ENCODE peak calls at places on chromosomes 2 and 18, in four cellular contexts. L, W, O and T are unnamed samples.

GRCh38 chr2:17621781-17622180 is 81.3 kb downstream of the VSNL1 start:
- DNase-seq in O (no peak), L (peak; percentile 77), W (peak; percentile 16), T (no peak)

GRCh38 chr2:199861116-199861774 is 10.3 kb upstream of the FTCDNL1 start:
- DNase-seq in W (peak; percentile 27), L (peak; percentile 48), O (no peak), T (peak; percentile 15)

GRCh38 chr18:12420831-12421421 is 13.2 kb downstream of the PRELID3A start:
- DNase-seq in O (no peak), L (no peak), W (no peak), T (no peak)

GRCh38 chr18:40469851-40470250 is 1485.2 kb upstream of the PIK3C3 start:
- DNase-seq in L (no peak), W (no peak), O (no peak), T (no peak)

GRCh38 chr2:33104052-33104623 is 157.4 kb downstream of the LTBP1 start:
- DNase-seq in O (no peak), L (peak; percentile 53), W (peak; percentile 57), T (peak; percentile 39)

GRCh38 chr2:126890136-126890961 is 8.3 kb upstream of the TEX51 start:
- DNase-seq in L (no peak), O (no peak), W (no peak), T (no peak)

GRCh38 chr18:61870151-61870550 is 22.7 kb downstream of the RNF152 start:
- DNase-seq in L (no peak), W (no peak), O (no peak), T (peak; percentile 11)

GRCh38 chr2:132849118-132849517 is 179.1 kb upstream of the LYPD1 start:
- DNase-seq in W (no peak), O (no peak), L (no peak), T (no peak)

GRCh38 chr2:235485362-235485761 is 8.5 kb upstream of the AGAP1 start:
- DNase-seq in O (no peak), W (no peak), L (no peak), T (no peak)

GRCh38 chr2:29228276-29228675 is 113.1 kb downstream of the CLIP4 start:
- DNase-seq in L (peak; percentile 37), O (no peak), W (no peak), T (peak; percentile 41)

GRCh38 chr2:69159988-69160387 is 147.0 kb downstream of the ANTXR1 start:
- DNase-seq in O (no peak), L (peak; percentile 70), W (peak; percentile 44), T (no peak)
- TF ChIP-seq CTCF in O (no peak), L (peak; percentile 63), W (no peak), T (no peak)

GRCh38 chr18:11160303-11160702 is 10.9 kb upstream of the PIEZO2 start:
- DNase-seq in L (no peak), W (no peak), O (no peak), T (no peak)
- TF ChIP-seq CTCF in L (no peak), W (no peak), O (no peak), T (no peak)

DNA sequence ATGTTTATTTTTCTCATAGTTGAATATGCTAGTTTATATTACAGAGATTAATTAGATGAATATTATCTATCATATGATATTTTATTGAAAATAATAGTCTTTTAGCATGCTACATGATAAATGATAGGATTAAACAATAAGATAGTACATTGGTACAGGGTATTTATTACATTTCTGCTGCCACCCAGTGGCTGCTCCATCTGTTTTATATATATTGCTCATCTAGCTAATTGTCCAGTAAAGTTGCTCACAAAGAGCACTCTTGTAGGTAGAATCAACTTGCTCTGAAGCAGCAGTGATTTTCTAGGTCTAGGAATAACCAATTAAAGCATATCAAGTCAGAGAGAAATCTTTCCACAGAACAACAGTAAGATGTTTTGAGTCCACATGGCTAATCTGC is 183.3 kb downstream of the ASXL3 start:
- DNase-seq in O (no peak), L (peak; percentile 45), W (peak; percentile 4), T (no peak)
- TF ChIP-seq CTCF in O (peak; percentile 28), L (peak; percentile 23), W (peak; percentile 19), T (peak; percentile 35)

GRCh38 chr18:63890950-63891304 is 3.4 kb downstream of the SERPINB2 start:
- DNase-seq in L (peak; percentile 42), O (no peak), W (peak; percentile 38), T (peak; percentile 57)
- TF ChIP-seq CTCF in L (no peak), O (no peak), W (peak; percentile 36), T (peak; percentile 73)

DNA sequence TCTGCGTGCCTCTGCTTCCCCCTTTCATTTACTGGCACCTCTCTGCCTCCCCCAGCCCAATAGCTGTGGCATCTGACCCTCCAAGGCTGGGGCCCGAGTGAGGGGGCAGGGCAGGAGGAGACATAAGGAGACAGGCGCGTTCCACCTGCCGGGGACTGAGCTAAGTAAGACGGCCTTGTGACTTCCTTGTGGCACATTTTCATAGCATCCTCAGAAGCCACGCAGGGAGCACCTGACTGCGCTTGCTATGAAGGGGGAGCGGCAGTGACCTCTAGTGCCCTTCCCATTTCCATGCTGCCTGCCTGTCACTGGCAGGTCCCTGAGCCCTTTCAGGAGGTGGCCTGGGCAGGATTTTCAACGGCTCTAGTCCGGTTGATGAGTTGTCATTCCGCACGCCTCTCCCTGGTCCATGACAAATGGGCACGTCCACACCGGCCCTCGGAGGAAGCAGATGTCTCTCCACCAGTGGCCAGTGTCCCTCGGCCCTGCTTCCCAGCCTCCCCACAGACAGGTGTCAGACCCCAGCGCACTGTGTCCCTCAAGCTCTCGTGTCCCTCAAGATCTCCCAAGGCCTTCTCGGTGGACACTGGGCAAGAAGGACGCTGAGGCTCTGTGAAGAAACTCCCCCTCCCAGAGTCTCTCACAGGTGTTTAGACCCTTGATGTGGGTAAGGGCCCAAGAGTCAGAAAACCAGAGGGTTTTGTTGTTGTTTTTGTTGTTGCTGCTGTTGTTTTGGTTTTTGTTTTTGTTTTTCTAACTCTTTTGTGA is 42.7 kb downstream of the CYP26B1 start:
- DNase-seq in W (no peak), L (no peak), O (no peak), T (no peak)
- TF ChIP-seq CTCF in W (no peak), L (no peak), O (no peak), T (no peak)

GRCh38 chr2:11121823-11122155 is 33.5 kb upstream of the SLC66A3 start:
- DNase-seq in O (no peak), L (no peak), W (no peak), T (no peak)

GRCh38 chr2:11123001-11123809 is 32.1 kb upstream of the SLC66A3 start:
- DNase-seq in L (no peak), O (no peak), W (no peak), T (no peak)

GRCh38 chr2:11123856-11124759 is 31.2 kb upstream of the SLC66A3 start:
- DNase-seq in O (peak; percentile 65), W (peak; percentile 77), L (peak; percentile 47), T (peak; percentile 41)

GRCh38 chr2:11122380-11122779 is 32.9 kb upstream of the SLC66A3 start:
- DNase-seq in O (no peak), L (peak; percentile 49), W (no peak), T (no peak)

GRCh38 chr2:11124760-11125068 is 30.6 kb upstream of the SLC66A3 start:
- DNase-seq in L (no peak), W (no peak), O (no peak), T (no peak)
- TF ChIP-seq CTCF in L (no peak), W (no peak), O (no peak), T (peak; percentile 61)

GRCh38 chr18:63741769-63742168 is 33.4 kb upstream of the SERPINB7 start:
- DNase-seq in O (no peak), L (peak; percentile 56), W (peak; percentile 55), T (peak; percentile 76)
- TF ChIP-seq CTCF in O (no peak), L (peak; percentile 55), W (peak; percentile 22), T (peak; percentile 84)

GRCh38 chr18:6401687-6402086 is 13.0 kb downstream of the L3MBTL4 start:
- DNase-seq in L (no peak), O (no peak), W (no peak), T (no peak)
- TF ChIP-seq CTCF in L (no peak), O (no peak), W (no peak), T (no peak)

GRCh38 chr2:96536445-96537065 is at the start of gene ARID5A:
- DNase-seq in L (peak; percentile 67), W (peak; percentile 84), O (peak; percentile 97), T (peak; percentile 70)
- TF ChIP-seq CTCF in L (no peak), W (no peak), O (peak; percentile 50), T (peak; percentile 71)